ENCODE peak calls at places on chromosomes 7 and 10, in nine cellular contexts. Q, D, P, A, F, R, V, K and H are unnamed samples. For H3K4me1, the result is how much of the 10 kb centered on the place peaks cover.

GRCh38 chr7:36661135-36661840 is 63.0 kb downstream of the AOAH start:
- DNase-seq in K (no peak), P (no peak), R (no peak), F (no peak), A (no peak), D (peak), V (no peak), Q (no peak), H (peak)

GRCh38 chr7:48708635-48709034 is 215.7 kb upstream of the CDC14C start:
- DNase-seq in V (no peak), R (no peak), K (peak), P (no peak), A (peak), Q (no peak), D (no peak), F (no peak), H (no peak)

GRCh38 chr10:1762066-1762465 is 24.7 kb upstream of the ADARB2 start:
- DNase-seq in D (no peak), Q (no peak), R (no peak), F (no peak), A (peak), P (no peak), V (no peak), K (no peak), H (no peak)

GRCh38 chr10:14556285-14556956 is 218.3 kb downstream of the FAM107B start:
- DNase-seq in R (no peak), K (no peak), A (no peak), Q (no peak), F (peak), P (no peak), D (no peak), V (no peak), H (no peak)

GRCh38 chr10:102682981-102683380 is 31.2 kb downstream of the ARL3 start:
- DNase-seq in D (no peak), R (no peak), A (no peak), K (no peak), Q (no peak), V (no peak), P (no peak), F (no peak), H (no peak)

GRCh38 chr7:106348231-106348630 is 63.4 kb upstream of the NAMPT start:
- DNase-seq in P (no peak), R (no peak), Q (no peak), F (no peak), V (no peak), A (no peak), K (no peak), D (no peak), H (no peak)

GRCh38 chr7:28130277-28130676 is 50.3 kb downstream of the JAZF1 start:
- DNase-seq in K (no peak), R (no peak), F (no peak), Q (no peak), V (no peak), D (peak), P (no peak), A (no peak), H (no peak)

GRCh38 chr10:96619803-96620773 is 33.3 kb upstream of the TM9SF3 start:
- DNase-seq in A (no peak), Q (no peak), D (peak), R (no peak), V (no peak), P (no peak), K (no peak), F (no peak), H (peak)

GRCh38 chr10:4767033-4767814 is 58.8 kb upstream of the AKR1E2 start:
- DNase-seq in D (peak), R (peak), P (no peak), V (no peak), K (peak), A (peak), Q (no peak), F (peak), H (peak)

GRCh38 chr10:90193240-90193985 is 492.0 kb downstream of the KIF20B start:
- DNase-seq in A (no peak), F (no peak), P (no peak), K (no peak), D (peak), Q (no peak), V (no peak), R (no peak), H (peak)

GRCh38 chr10:11604742-11605650 is 6.5 kb downstream of the USP6NL start:
- DNase-seq in P (no peak), K (no peak), Q (no peak), V (no peak), D (no peak), R (no peak), A (no peak), F (no peak), H (no peak)

GRCh38 chr10:11601670-11602069 is 9.8 kb downstream of the USP6NL start:
- DNase-seq in K (no peak), Q (no peak), R (no peak), V (no peak), A (no peak), D (no peak), F (no peak), P (no peak), H (no peak)

GRCh38 chr10:11602357-11602756 is 9.1 kb downstream of the USP6NL start:
- DNase-seq in F (no peak), K (no peak), D (no peak), V (no peak), R (no peak), P (no peak), A (no peak), Q (no peak), H (no peak)

GRCh38 chr10:11602919-11603523 is 8.4 kb downstream of the USP6NL start:
- DNase-seq in F (no peak), Q (no peak), A (no peak), V (no peak), R (no peak), P (no peak), K (no peak), D (no peak), H (peak)

DNA sequence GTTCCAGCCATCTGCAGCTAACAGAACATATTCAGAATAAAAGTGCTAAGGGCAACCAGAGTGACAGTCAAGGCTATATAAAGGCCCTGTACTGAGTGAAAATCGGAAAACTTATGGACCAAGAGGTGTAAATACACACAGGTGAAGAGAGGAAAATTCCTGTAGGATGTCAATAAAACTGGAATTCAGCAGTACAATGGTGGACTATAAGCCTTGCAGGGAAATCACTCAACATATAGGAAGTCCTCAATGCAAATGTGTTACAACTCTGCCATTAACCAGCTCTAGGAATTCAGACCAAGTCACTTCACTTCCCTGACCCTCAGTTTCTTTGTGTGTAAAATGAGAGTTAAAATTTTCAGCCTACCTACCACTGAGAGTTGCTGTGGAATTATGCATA is 7.7 kb downstream of the USP6NL start:
- DNase-seq in K (no peak), P (no peak), R (no peak), F (no peak), A (no peak), V (no peak), Q (no peak), D (no peak), H (no peak)
- H3K4me1 ChIP-seq in K (under half), P (under half), R (under half), F (under half), A (under half), V (under half), Q (under half), D (under half), H (under half)

GRCh38 chr10:61775111-61775510 is 112.4 kb downstream of the CABCOCO1 start:
- DNase-seq in R (no peak), K (no peak), P (no peak), D (no peak), A (no peak), V (no peak), Q (no peak), F (no peak), H (no peak)

GRCh38 chr10:61779276-61779675 is 116.5 kb downstream of the CABCOCO1 start:
- DNase-seq in V (no peak), R (no peak), D (no peak), F (no peak), A (no peak), K (no peak), Q (no peak), P (no peak), H (no peak)

GRCh38 chr10:61778137-61778536 is 115.4 kb downstream of the CABCOCO1 start:
- DNase-seq in R (no peak), Q (no peak), F (no peak), A (no peak), K (no peak), P (no peak), D (no peak), V (no peak), H (no peak)

GRCh38 chr10:61776615-61777266 is 114.0 kb downstream of the CABCOCO1 start:
- DNase-seq in P (no peak), K (peak), Q (no peak), A (no peak), F (no peak), D (no peak), V (no peak), R (no peak), H (no peak)

GRCh38 chr10:61774031-61774430 is 111.3 kb downstream of the CABCOCO1 start:
- DNase-seq in P (no peak), R (no peak), V (no peak), D (no peak), Q (no peak), K (no peak), A (no peak), F (no peak), H (no peak)
- H3K4me3 ChIP-seq in P (no peak), R (no peak), V (no peak), D (no peak), Q (no peak), K (no peak), A (no peak), F (no peak), H (no peak)

GRCh38 chr10:99329891-99330674 is 927 bp downstream of the CNNM1 start:
- DNase-seq in K (peak), D (peak), A (peak), P (no peak), Q (no peak), F (no peak), R (no peak), V (no peak), H (peak)
- H3K27ac ChIP-seq in K (peak), D (no peak), A (no peak), P (no peak), Q (no peak), F (no peak), R (no peak), V (no peak), H (no peak)

DNA sequence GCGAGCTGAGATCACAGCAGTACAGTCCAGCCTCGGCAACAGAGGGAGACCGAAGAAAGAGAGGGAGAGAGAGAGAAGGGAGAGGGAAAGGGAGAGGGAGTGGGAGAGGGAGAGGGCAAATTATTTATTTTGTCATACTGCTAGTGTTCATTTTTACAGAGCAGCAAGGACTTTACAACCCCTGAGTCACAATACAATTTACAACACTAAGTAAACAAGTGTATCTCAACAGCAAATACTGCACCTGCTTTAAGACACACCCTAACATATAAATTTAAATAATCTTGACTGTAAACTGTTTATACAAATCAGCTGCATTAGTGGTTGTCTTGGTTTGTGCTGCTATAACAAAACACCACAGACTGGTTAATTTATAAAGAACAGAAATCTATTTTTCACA is 27.2 kb downstream of the HTR5A start:
- DNase-seq in V (no peak), D (no peak), Q (no peak), K (no peak), P (no peak), R (no peak), A (no peak), F (no peak), H (peak)
- H3K4me1 ChIP-seq in V (under half), D (under half), Q (under half), K (under half), P (under half), R (under half), A (under half), F (under half), H (under half)

GRCh38 chr10:8056378-8056777 is 1.9 kb downstream of the GATA3 start:
- DNase-seq in P (no peak), R (no peak), F (no peak), K (no peak), V (no peak), A (peak), Q (no peak), D (no peak), H (no peak)
- H3K4me3 ChIP-seq in P (no peak), R (no peak), F (peak), K (no peak), V (peak), A (no peak), Q (peak), D (no peak), H (peak)